ENCODE peak calls at places on chromosomes 2 and 18, in four cellular contexts. W is GM12891, E is K562, T is HepG2. O is an unnamed sample.
A peak's percentile ranks its signal among the peaks of the same experiment; 100 is the strongest.

GRCh38 chr2:240968731-240969624 is 29.4 kb upstream of the SNED1 start:
- DNase-seq in T (peak; percentile 71), E (no peak), W (no peak), O (no peak)

GRCh38 chr2:168207861-168208260 is 39.5 kb downstream of the STK39 start:
- DNase-seq in T (no peak), W (no peak), E (no peak), O (no peak)

GRCh38 chr2:102318437-102318836 is 7.1 kb downstream of the IL1RL1 start:
- DNase-seq in W (no peak), T (no peak), E (no peak), O (no peak)

GRCh38 chr2:22110244-22110651 is 986.5 kb downstream of the TDRD15 start:
- DNase-seq in W (no peak), E (no peak), T (no peak), O (no peak)

GRCh38 chr18:74497308-74497640 is 1.1 kb downstream of the CNDP2 start:
- DNase-seq in E (no peak), T (peak; percentile 7), W (no peak), O (no peak)

GRCh38 chr2:671787-672605 is 5.2 kb downstream of the TMEM18 start:
- DNase-seq in W (no peak), T (no peak), E (no peak), O (no peak)

GRCh38 chr2:227007940-227008339 is 156.1 kb downstream of the COL4A4 start:
- DNase-seq in E (no peak), W (no peak), T (no peak), O (no peak)

GRCh38 chr18:26480897-26481795 is 67.2 kb downstream of the KCTD1 start:
- DNase-seq in W (no peak), T (peak; percentile 5), E (no peak), O (no peak)

GRCh38 chr2:70527447-70528080 is 26.1 kb downstream of the TGFA start:
- DNase-seq in E (no peak), W (no peak), T (no peak), O (no peak)

GRCh38 chr2:107001964-107002696 is 116.2 kb upstream of the ST6GAL2 start:
- DNase-seq in E (no peak), W (no peak), T (no peak), O (no peak)

GRCh38 chr2:8481463-8482009 is 200.3 kb upstream of the ID2 start:
- DNase-seq in E (no peak), T (no peak), W (no peak), O (no peak)

GRCh38 chr2:102660070-102660469 is 40.7 kb downstream of the SLC9A2 start:
- DNase-seq in T (no peak), W (no peak), E (no peak), O (no peak)

GRCh38 chr2:231391981-231392380 is 3.5 kb upstream of the B3GNT7 start:
- DNase-seq in T (no peak), W (peak; percentile 19), E (no peak), O (no peak)
- TF ChIP-seq POLR2A in T (no peak), W (no peak), E (no peak), O (no peak)

GRCh38 chr2:10169053-10169578 is 46.6 kb downstream of the RRM2 start:
- DNase-seq in E (no peak), W (no peak), T (peak; percentile 57), O (no peak)

GRCh38 chr2:10172033-10172865 is 49.7 kb downstream of the RRM2 start:
- DNase-seq in W (no peak), T (no peak), E (no peak), O (no peak)

GRCh38 chr2:10171006-10171800 is 48.7 kb downstream of the RRM2 start:
- DNase-seq in T (no peak), W (no peak), E (no peak), O (no peak)

GRCh38 chr2:10169581-10169980 is 47.0 kb downstream of the RRM2 start:
- DNase-seq in W (no peak), E (no peak), T (no peak), O (no peak)

GRCh38 chr2:10170256-10170655 is 47.7 kb downstream of the RRM2 start:
- DNase-seq in T (no peak), E (no peak), W (no peak), O (no peak)
- TF ChIP-seq POLR2AphosphoS5 in T (no peak), E (no peak), W (no peak), O (no peak)

DNA sequence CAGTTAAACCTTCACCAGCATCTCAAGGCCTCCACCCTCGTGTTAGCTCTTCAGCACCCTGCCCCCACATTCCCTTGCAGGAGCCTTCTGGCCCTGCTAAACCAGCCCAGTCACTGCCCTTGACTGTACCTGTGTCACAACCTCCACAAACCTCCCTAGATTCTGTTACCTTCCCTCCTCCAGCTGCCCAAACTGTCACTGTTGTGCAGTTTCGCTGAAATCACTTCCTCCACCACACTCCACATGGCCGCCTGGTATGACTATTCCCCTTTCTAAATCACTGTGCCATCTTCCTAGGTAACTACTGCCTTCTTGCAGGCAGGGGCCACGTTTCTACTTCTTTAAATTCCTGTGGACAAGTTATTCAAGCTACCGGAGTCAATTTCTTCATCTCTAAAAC is 160.2 kb downstream of the GALNT14 start:
- DNase-seq in W (no peak), E (no peak), T (no peak), O (no peak)
- TF ChIP-seq TAF1 in W (no peak), E (no peak), T (no peak), O (no peak)

DNA sequence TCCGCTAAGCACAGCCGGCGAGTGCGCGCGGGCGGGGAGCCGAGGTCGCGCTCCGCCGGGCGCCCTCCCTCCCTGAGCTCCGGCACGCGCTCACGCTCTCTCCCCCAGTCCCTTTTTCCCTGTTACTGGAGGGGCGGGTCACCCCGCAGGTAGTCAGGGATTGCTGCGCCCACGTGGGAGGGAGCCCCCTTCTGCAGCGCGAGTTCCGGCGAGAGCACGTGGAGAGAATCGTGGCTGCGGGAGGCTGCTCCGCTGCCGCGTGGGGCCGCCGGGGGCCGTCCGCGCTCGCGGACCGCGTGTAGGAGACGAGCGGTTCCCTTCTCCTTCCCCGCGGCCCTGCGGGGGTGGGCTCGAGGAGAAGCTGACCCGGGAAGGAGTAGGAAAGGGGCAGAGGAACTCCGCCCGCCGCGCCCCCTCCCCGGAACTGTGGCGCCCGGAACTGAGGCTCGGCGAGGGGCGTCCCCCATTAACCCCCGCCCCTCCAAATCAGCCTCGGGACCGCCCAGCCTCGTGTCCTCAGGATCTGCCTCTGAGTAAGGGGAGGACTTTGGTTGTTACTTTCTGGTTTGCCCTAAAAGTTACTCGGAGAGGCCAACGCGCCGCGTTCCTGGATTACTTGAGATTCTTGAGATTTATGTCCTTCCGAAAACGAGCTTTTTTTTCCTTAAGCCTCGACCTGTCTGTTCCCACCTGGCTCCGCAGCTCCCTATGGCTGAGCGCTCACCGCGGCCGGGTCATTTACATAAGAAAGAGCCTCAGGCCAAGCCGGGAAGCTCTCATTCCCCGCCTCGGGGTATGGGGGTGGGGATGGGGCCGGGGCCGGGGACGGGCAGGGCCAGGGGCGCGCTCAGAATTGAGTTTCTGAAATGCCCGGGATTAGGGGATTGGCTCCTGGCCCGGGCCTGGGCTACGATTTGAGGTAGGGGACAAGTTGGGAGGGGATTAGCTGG is 1.2 kb downstream of the HK2 start:
- DNase-seq in E (peak; percentile 78), W (peak; percentile 80), T (peak; percentile 55), O (peak; percentile 75)
- TF ChIP-seq POLR2A in E (peak; percentile 78), W (no peak), T (peak; percentile 57), O (no peak)

DNA sequence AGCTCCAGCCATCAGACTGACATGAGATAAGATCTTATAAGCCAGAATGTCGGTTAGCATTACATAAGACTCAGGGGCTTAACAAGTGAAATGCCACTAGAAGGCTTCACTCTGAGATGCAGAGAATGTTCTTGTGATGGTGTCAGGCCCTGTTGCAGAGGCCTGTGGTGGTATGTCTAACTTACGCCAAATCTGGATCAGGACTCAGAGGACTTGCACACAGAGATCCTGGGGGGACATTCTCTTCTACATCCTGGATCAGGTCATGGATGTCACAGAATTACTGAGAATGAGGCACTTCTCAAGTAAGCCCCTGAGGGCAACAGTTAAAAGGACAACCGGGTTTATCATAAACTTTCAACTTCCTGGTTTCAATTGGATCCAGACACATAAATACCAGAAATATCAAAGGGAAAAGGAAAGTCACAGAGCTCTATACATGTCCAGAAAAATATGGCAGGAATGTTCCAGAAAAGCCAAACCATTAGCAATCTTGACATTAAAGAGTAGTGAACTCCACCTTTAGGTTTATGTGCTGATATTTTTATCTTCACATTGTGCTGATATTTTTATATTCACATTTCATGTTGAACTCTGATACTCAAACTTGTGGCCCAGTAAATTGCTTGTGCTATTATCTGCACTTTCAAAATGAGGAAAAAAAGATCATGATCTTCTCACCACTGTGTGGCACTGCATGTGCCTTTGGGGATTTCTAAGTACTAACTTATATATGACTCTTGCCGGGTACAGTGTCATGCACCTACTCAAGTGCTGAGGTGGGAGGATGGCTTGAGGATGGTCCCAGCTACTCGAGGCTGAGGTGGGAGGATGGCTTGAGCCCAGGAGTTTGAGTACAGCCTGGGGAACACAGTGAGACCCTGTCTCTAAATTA is 137.5 kb upstream of the RNF152 start:
- DNase-seq in W (no peak), T (no peak), E (no peak), O (no peak)
- TF ChIP-seq POLR2AphosphoS5 in W (no peak), T (no peak), E (no peak), O (no peak)

GRCh38 chr2:53520630-53520940 is 247.0 kb upstream of the CHAC2 start:
- DNase-seq in W (no peak), T (no peak), E (no peak), O (no peak)

GRCh38 chr2:53515435-53516332 is 251.9 kb upstream of the CHAC2 start:
- DNase-seq in T (no peak), E (no peak), W (no peak), O (no peak)

GRCh38 chr2:53516650-53517049 is 251.0 kb upstream of the CHAC2 start:
- DNase-seq in E (no peak), W (no peak), T (no peak), O (no peak)

DNA sequence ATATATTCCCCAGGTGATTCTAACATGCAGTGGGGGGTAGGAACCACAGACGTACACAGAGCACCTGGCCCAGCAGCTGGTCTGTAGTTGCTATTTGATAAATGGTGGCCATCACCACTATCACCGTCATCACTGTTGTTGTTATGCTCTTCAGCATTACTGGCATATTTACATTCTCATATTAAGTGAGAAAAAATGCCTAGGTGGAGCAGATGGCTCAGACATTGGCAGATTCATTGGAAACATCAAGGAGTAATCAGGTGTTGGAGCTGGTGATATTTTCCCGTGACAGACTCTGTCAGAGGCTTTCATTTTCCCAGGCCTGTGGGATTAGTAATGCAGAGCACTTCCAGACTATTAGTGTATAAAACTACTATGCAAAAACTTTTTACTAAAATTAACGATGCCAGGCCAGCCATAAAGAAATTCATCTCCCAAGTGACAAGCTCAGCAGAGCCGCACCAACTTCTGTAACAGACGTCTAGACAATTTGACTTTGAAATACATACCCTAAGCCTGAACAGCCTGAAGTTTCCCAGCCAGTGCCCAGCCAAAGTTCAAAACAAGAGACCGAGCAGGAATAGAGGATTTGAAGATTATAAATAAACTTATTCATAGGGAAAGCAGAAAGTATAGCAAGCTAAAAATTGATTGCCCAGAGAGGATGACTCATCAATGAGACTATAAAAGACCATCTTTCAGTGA is 247.5 kb upstream of the CHAC2 start:
- DNase-seq in E (no peak), T (no peak), W (no peak), O (no peak)
- TF ChIP-seq TAF1 in E (no peak), T (no peak), W (no peak), O (no peak)

GRCh38 chr2:24831216-24831615 is 38.0 kb downstream of the CENPO start:
- DNase-seq in W (peak; percentile 9), T (no peak), E (no peak), O (no peak)
- TF ChIP-seq POLR2A in W (no peak), T (no peak), E (no peak), O (no peak)

DNA sequence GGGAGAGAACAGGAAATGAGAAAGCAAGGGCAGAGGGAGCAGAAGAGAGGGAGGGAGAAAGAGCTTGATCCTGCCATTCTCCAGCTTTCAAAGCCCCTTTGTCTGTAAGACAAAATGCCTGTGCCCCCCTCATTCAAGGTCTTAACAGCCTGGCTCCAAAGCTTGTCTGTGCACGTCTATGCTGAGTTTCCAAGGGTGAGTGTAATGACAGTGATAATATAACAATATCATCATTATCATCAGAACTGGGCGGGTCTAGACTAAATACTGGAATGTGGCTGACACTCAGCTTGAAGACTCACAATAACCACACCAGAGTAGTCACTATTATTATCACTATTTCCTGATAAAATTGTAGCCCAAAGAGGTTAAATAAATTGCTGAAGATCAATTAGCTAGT is 164.3 kb upstream of the KLHL29 start:
- DNase-seq in W (no peak), E (no peak), T (no peak), O (no peak)
- TF ChIP-seq POLR2AphosphoS5 in W (no peak), E (no peak), T (no peak), O (no peak)

O was measured in GM12892.